ENCODE peak calls at places on chromosomes 13 and 19, in five cellular contexts. J is GM12878, G is tibial nerve, X is erythroblast, Y is right lobe of liver. T is an unnamed sample.

GRCh38 chr19:8501968-8502367 is 472 bp downstream of the PRAM1 start:
- DNase-seq in X (no peak), J (no peak), G (no peak), Y (no peak), T (no peak)

GRCh38 chr19:50647879-50648615 is 1.2 kb upstream of the C19orf81 start:
- DNase-seq in X (no peak), Y (no peak), J (peak), G (no peak), T (no peak)

GRCh38 chr13:37342205-37342604 is 236.7 kb upstream of the CSNK1A1L start:
- DNase-seq in G (no peak), X (no peak), Y (no peak), J (no peak), T (no peak)

GRCh38 chr13:83216521-83217245 is 665.6 kb downstream of the SLITRK1 start:
- DNase-seq in Y (no peak), X (no peak), G (no peak), J (no peak), T (no peak)

GRCh38 chr19:23071087-23071511 is 45.7 kb upstream of the ZNF730 start:
- DNase-seq in J (no peak), Y (peak), X (no peak), G (no peak), T (no peak)

GRCh38 chr19:16369664-16370576 is 45.3 kb downstream of the KLF2 start:
- DNase-seq in Y (peak), X (no peak), G (no peak), J (no peak), T (no peak)

GRCh38 chr13:113854238-113855011 is 9.5 kb downstream of the GAS6 start:
- DNase-seq in G (no peak), Y (peak), J (no peak), X (no peak), T (no peak)

GRCh38 chr19:16400911-16401675 is 70.7 kb downstream of the EPS15L1 start:
- DNase-seq in G (no peak), J (no peak), Y (peak), X (no peak), T (no peak)

GRCh38 chr19:13022859-13023636 is 27.8 kb downstream of the NFIX start:
- DNase-seq in Y (peak), G (peak), X (peak), J (no peak), T (peak)

GRCh38 chr19:42655748-42656147 is 61.0 kb upstream of the CEACAM8 start:
- DNase-seq in X (no peak), J (no peak), Y (no peak), G (no peak), T (no peak)

GRCh38 chr19:33690461-33691427 is 69.0 kb downstream of the CHST8 start:
- DNase-seq in J (no peak), X (no peak), Y (no peak), G (no peak), T (no peak)

GRCh38 chr19:1063909-1064660 is 2.9 kb upstream of the ARHGAP45 start:
- DNase-seq in X (no peak), J (no peak), Y (peak), G (no peak), T (no peak)

GRCh38 chr13:40648040-40648439 is 18.4 kb downstream of the FOXO1 start:
- DNase-seq in X (no peak), G (no peak), Y (no peak), J (no peak), T (no peak)

GRCh38 chr13:51453308-51453958 is 597 bp upstream of the INTS6 start:
- DNase-seq in J (peak), Y (no peak), G (peak), X (no peak), T (peak)

GRCh38 chr13:19910336-19911072 is 47.1 kb upstream of the ZMYM5 start:
- DNase-seq in X (no peak), Y (no peak), J (no peak), G (no peak), T (peak)

GRCh38 chr19:35135389-35135909 is 590 bp upstream of the LGI4 start:
- DNase-seq in G (peak), J (no peak), Y (peak), X (peak), T (peak)

GRCh38 chr19:56350416-56351045 is 35.9 kb upstream of the ZSCAN5A start:
- DNase-seq in J (peak), G (no peak), X (peak), Y (no peak), T (peak)

GRCh38 chr19:13181747-13182388 is 31.7 kb downstream of the IER2 start:
- DNase-seq in J (no peak), G (no peak), X (no peak), Y (no peak), T (peak)

GRCh38 chr13:112178769-112179168 is 111.8 kb downstream of the SOX1 start:
- DNase-seq in X (no peak), J (no peak), G (no peak), Y (no peak), T (no peak)

GRCh38 chr13:101231751-101232428 is 184.4 kb downstream of the NALCN start:
- DNase-seq in X (no peak), Y (no peak), J (no peak), G (no peak), T (peak)

GRCh38 chr13:26663801-26664200 is 96.8 kb downstream of the GPR12 start:
- DNase-seq in X (no peak), J (no peak), G (no peak), Y (no peak), T (no peak)

GRCh38 chr13:76214001-76214400 is 577.9 kb downstream of the LMO7 start:
- DNase-seq in J (no peak), Y (no peak), G (no peak), X (no peak), T (no peak)

GRCh38 chr13:53005631-53006030 is 23.0 kb upstream of the OLFM4 start:
- DNase-seq in G (no peak), X (no peak), J (no peak), Y (no peak), T (no peak)

GRCh38 chr13:74151859-74152258 is 17.7 kb upstream of the KLF12 start:
- DNase-seq in Y (no peak), J (no peak), G (no peak), X (no peak), T (no peak)

GRCh38 chr13:85544756-85545155 is 254.5 kb downstream of the SLITRK6 start:
- DNase-seq in Y (no peak), X (no peak), G (no peak), J (no peak), T (no peak)

GRCh38 chr19:36373638-36374156 is 5.3 kb downstream of the ZFP14 start:
- DNase-seq in G (no peak), X (no peak), Y (no peak), J (no peak), T (no peak)

GRCh38 chr19:36377541-36378178 is 1.3 kb downstream of the ZFP14 start:
- DNase-seq in J (no peak), Y (no peak), X (no peak), G (no peak), T (no peak)

GRCh38 chr19:36379510-36379819 is 464 bp upstream of the ZFP14 start:
- DNase-seq in G (no peak), Y (peak), J (no peak), X (no peak), T (no peak)

GRCh38 chr19:36378625-36379509 is at the start of gene ZFP14:
- DNase-seq in X (peak), J (peak), Y (peak), G (peak), T (peak)
- TF ChIP-seq POLR2A in X (peak), J (peak), Y (peak), G (no peak), T (peak)

GRCh38 chr19:11378319-11379189 is 4.1 kb downstream of the SWSAP1 start:
- DNase-seq in X (peak), G (no peak), Y (no peak), J (no peak), T (peak)

GRCh38 chr19:11379857-11380350 is 4.2 kb downstream of the EPOR start:
- DNase-seq in X (no peak), G (no peak), J (no peak), Y (no peak), T (no peak)

GRCh38 chr19:11381535-11382369 is 2.4 kb downstream of the EPOR start:
- DNase-seq in G (no peak), X (peak), J (peak), Y (peak), T (peak)

GRCh38 chr19:11382898-11383705 is 1.0 kb downstream of the EPOR start:
- DNase-seq in G (no peak), J (no peak), Y (peak), X (peak), T (no peak)

DNA sequence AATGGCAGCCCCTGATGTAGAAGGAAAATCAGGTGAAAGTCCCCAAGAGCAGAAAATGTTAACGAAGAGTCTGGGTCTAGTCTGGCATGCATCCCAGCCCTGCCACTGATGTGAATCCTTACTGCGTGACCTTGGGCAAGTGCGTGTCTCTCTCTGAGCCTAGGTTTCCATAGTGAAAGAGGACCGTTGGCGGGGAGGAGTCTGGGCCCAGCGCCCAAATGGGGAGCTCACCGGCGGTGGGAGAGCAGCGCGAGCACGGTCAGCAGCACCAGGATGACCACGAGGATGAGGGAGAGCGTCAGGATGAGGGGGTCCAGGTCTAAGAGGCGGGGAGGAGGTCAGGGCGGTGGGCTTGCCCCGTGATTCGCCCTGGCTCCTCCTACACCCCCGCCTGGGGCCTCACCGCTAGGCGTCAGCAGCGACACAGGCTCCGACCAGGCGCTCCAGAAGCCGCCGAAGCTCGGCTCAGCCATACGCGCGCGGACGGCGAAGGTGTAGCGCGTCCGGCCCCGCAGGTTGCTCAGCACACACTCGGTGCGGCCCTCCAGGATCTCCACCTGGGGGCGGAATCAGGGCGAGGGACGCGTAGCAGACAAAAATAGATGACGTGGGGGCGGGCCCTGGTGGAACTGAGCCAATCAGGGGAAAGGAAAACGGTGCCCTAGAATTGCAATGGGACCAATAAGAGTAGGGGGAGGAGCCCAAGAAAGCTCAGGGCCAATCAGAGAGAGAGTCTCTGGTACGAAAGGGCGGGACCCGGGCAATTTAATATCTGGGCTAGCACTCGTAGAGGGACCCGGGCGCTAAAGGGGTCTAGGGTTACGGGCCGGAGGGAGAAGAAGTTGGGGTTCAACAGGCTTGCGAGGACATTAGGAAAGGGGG is 3.2 kb downstream of the EPOR start:
- DNase-seq in J (peak), X (peak), Y (peak), G (peak), T (peak)
- TF ChIP-seq POLR2A in J (peak), X (peak), Y (peak), G (peak), T (peak)

GRCh38 chr19:41353466-41354342 is at the start of gene TGFB1:
- DNase-seq in J (peak), G (peak), X (peak), Y (peak), T (peak)
- TF ChIP-seq POLR2A in J (peak), G (no peak), X (peak), Y (peak), T (peak)

DNA sequence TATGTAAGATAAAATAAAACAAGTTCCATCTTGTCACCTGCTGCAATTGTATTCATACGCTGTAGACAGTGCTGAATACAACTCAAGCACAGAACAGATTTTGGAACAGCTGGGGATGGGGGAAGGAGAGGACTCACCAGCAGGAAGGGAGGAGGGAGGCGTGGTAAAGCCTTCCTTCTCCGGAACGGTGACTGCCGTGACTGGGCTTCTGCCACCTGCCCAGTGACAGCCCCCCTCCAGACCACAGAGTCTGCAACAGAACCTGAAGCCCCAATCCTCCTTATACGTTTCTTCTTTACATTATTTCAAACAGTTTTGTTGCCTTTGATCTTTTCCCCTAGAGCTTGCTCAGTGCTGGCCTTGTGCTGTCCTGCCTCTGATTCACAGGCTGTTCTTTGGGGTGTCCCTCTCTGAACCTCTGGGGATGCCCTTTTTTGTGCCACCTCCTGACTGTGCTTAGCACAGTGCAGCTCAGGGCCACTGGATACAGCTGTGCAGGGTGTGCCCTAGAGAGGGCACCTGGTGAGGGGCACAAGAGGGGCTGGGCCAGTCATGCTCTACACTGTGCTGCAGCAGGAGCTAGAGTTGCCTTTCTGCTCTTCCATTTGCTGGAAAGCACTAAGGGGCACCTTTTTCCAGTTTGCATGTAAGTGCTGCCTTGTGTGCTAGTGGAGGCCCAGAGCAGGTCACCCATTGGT is 213.0 kb downstream of the ZIC5 start:
- DNase-seq in X (no peak), Y (no peak), J (no peak), G (no peak), T (no peak)
- TF ChIP-seq POLR2A in X (no peak), Y (no peak), J (no peak), G (no peak), T (no peak)

DNA sequence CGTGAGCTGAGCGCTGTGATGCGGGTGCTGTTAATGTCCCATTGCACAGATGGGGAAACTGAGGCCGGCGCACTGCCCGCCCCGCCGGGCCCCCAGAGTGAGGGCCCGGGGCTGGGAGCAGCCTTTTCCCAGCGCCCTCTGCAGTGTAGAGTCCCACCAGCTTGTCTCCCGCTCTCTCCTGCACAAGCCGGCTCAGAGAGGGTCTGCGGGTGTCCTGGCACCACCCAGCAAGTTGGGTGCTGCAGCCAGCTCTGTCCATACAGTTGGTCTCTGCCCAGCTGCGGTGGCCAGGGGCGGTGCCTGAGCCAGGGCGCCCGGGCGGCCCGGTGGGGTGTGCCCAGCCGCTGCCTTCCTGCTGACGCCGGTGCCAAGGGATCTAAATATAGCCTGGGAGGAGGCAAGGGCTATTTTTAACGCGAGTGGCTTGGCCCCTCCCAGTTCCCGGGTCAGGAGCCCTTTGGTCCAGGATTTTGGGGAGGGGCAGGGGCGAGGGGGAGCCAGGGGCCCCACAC is 19.3 kb downstream of the GADD45B start:
- DNase-seq in Y (peak), X (no peak), G (peak), J (no peak), T (peak)
- TF ChIP-seq POLR2A in Y (peak), X (no peak), G (no peak), J (no peak), T (peak)

GRCh38 chr19:46782355-46783019 is 5.9 kb downstream of the SLC1A5 start:
- DNase-seq in Y (no peak), X (no peak), J (no peak), G (no peak), T (no peak)
- TF ChIP-seq POLR2A in Y (no peak), X (no peak), J (peak), G (no peak), T (no peak)

GRCh38 chr13:110507678-110508381 is 53.7 kb downstream of the RAB20 start:
- DNase-seq in J (no peak), X (no peak), Y (peak), G (no peak), T (no peak)
- TF ChIP-seq POLR2A in J (no peak), X (no peak), Y (no peak), G (no peak), T (no peak)

GRCh38 chr19:53868091-53868891 is 608 bp downstream of the MYADM start:
- DNase-seq in G (no peak), X (no peak), Y (peak), J (no peak), T (peak)

GRCh38 chr19:53872762-53873161 is 5.1 kb downstream of the MYADM start:
- DNase-seq in J (no peak), Y (no peak), X (no peak), G (no peak), T (no peak)

GRCh38 chr19:53871448-53871847 is 3.8 kb downstream of the MYADM start:
- DNase-seq in X (no peak), Y (no peak), J (no peak), G (no peak), T (no peak)

GRCh38 chr19:53868892-53869804 is 1.5 kb downstream of the MYADM start:
- DNase-seq in G (peak), Y (peak), J (no peak), X (peak), T (peak)

GRCh38 chr19:53870485-53870844 is 2.8 kb downstream of the MYADM start:
- DNase-seq in X (no peak), Y (peak), G (no peak), J (no peak), T (no peak)
- TF ChIP-seq POLR2A in X (no peak), Y (no peak), G (no peak), J (no peak), T (no peak)

GRCh38 chr13:28429685-28430290 is 65.1 kb downstream of the FLT1 start:
- DNase-seq in J (peak), X (no peak), G (no peak), Y (no peak), T (no peak)
- TF ChIP-seq POLR2A in J (no peak), X (no peak), G (no peak), Y (no peak), T (no peak)

T was measured in H54.